ENCODE peak calls at places on chromosome 13, in ten cellular contexts. One of them, this sample, is unnamed.

GRCh38 chr13:30652746-30653145 is 35.0 kb downstream of the USPL1 start:
- DNase-seq in H54: no peak
- DNase-seq in EH: no peak
- DNase-seq in small intestine: no peak
- DNase-seq in stimulated activated CD8-positive, alpha-beta memory T cell treated with anti-CD3 and anti-CD28 coated beads, Interleukin-4, amount 100 ng/mL, for 48 hours: no peak
- DNase-seq in caudate nucleus: no peak
- DNase-seq in GDM1: no peak
- DNase-seq in memory B cell: no peak
- DNase-seq in left ventricle myocardium inferior: no peak
- DNase-seq in SHP77 treated with DMSO at 0.1 percent for 48 hours: no peak
- DNase-seq in this sample: no peak

GRCh38 chr13:20713751-20714150 is 10.3 kb downstream of the IL17D start:
- DNase-seq in caudate nucleus: no peak
- DNase-seq in stimulated activated CD8-positive, alpha-beta memory T cell treated with anti-CD3 and anti-CD28 coated beads, Interleukin-4, amount 100 ng/mL, for 48 hours: no peak
- DNase-seq in H54: peak; percentile 53
- DNase-seq in EH: peak; percentile 85
- DNase-seq in left ventricle myocardium inferior: no peak
- DNase-seq in memory B cell: no peak
- DNase-seq in GDM1: peak; percentile 15
- DNase-seq in small intestine: no peak
- DNase-seq in SHP77 treated with DMSO at 0.1 percent for 48 hours: no peak
- DNase-seq in this sample: peak; percentile 61

GRCh38 chr13:109699628-109700071 is 86.7 kb downstream of the IRS2 start:
- DNase-seq in EH: no peak
- DNase-seq in memory B cell: no peak
- DNase-seq in GDM1: no peak
- DNase-seq in H54: no peak
- DNase-seq in SHP77 treated with DMSO at 0.1 percent for 48 hours: no peak
- DNase-seq in small intestine: peak; percentile 25
- DNase-seq in stimulated activated CD8-positive, alpha-beta memory T cell treated with anti-CD3 and anti-CD28 coated beads, Interleukin-4, amount 100 ng/mL, for 48 hours: no peak
- DNase-seq in left ventricle myocardium inferior: no peak
- DNase-seq in caudate nucleus: no peak
- DNase-seq in this sample: no peak

GRCh38 chr13:25249001-25249543 is 38.2 kb downstream of the MTMR6 start:
- DNase-seq in H54: no peak
- DNase-seq in GDM1: no peak
- DNase-seq in small intestine: peak; percentile 4
- DNase-seq in left ventricle myocardium inferior: no peak
- DNase-seq in caudate nucleus: peak; percentile 41
- DNase-seq in stimulated activated CD8-positive, alpha-beta memory T cell treated with anti-CD3 and anti-CD28 coated beads, Interleukin-4, amount 100 ng/mL, for 48 hours: no peak
- DNase-seq in SHP77 treated with DMSO at 0.1 percent for 48 hours: no peak
- DNase-seq in memory B cell: no peak
- DNase-seq in EH: peak; percentile 45
- DNase-seq in this sample: peak; percentile 10

GRCh38 chr13:53783466-53783865 is 754.9 kb downstream of the OLFM4 start:
- DNase-seq in memory B cell: no peak
- DNase-seq in H54: no peak
- DNase-seq in stimulated activated CD8-positive, alpha-beta memory T cell treated with anti-CD3 and anti-CD28 coated beads, Interleukin-4, amount 100 ng/mL, for 48 hours: no peak
- DNase-seq in small intestine: peak; percentile 36
- DNase-seq in caudate nucleus: no peak
- DNase-seq in GDM1: no peak
- DNase-seq in left ventricle myocardium inferior: no peak
- DNase-seq in EH: no peak
- DNase-seq in SHP77 treated with DMSO at 0.1 percent for 48 hours: peak; percentile 75
- DNase-seq in this sample: no peak

GRCh38 chr13:25455146-25455545 is 83.4 kb downstream of the ATP8A2 start:
- DNase-seq in memory B cell: no peak
- DNase-seq in caudate nucleus: no peak
- DNase-seq in GDM1: no peak
- DNase-seq in stimulated activated CD8-positive, alpha-beta memory T cell treated with anti-CD3 and anti-CD28 coated beads, Interleukin-4, amount 100 ng/mL, for 48 hours: no peak
- DNase-seq in EH: peak; percentile 1
- DNase-seq in left ventricle myocardium inferior: no peak
- DNase-seq in H54: no peak
- DNase-seq in SHP77 treated with DMSO at 0.1 percent for 48 hours: no peak
- DNase-seq in small intestine: no peak
- DNase-seq in this sample: no peak

GRCh38 chr13:43584711-43585110 is 202.1 kb downstream of the ENOX1 start:
- DNase-seq in left ventricle myocardium inferior: no peak
- DNase-seq in small intestine: no peak
- DNase-seq in H54: no peak
- DNase-seq in caudate nucleus: no peak
- DNase-seq in memory B cell: no peak
- DNase-seq in stimulated activated CD8-positive, alpha-beta memory T cell treated with anti-CD3 and anti-CD28 coated beads, Interleukin-4, amount 100 ng/mL, for 48 hours: no peak
- DNase-seq in GDM1: no peak
- DNase-seq in EH: no peak
- DNase-seq in SHP77 treated with DMSO at 0.1 percent for 48 hours: no peak
- DNase-seq in this sample: no peak

GRCh38 chr13:84933797-84934196 is 865.4 kb downstream of the SLITRK6 start:
- DNase-seq in left ventricle myocardium inferior: no peak
- DNase-seq in memory B cell: no peak
- DNase-seq in stimulated activated CD8-positive, alpha-beta memory T cell treated with anti-CD3 and anti-CD28 coated beads, Interleukin-4, amount 100 ng/mL, for 48 hours: no peak
- DNase-seq in EH: no peak
- DNase-seq in GDM1: no peak
- DNase-seq in small intestine: no peak
- DNase-seq in SHP77 treated with DMSO at 0.1 percent for 48 hours: peak; percentile 63
- DNase-seq in caudate nucleus: no peak
- DNase-seq in H54: no peak
- DNase-seq in this sample: no peak

GRCh38 chr13:61453121-61453520 is 37.5 kb upstream of the PCDH20 start:
- DNase-seq in EH: no peak
- DNase-seq in left ventricle myocardium inferior: no peak
- DNase-seq in memory B cell: no peak
- DNase-seq in GDM1: no peak
- DNase-seq in small intestine: no peak
- DNase-seq in H54: no peak
- DNase-seq in stimulated activated CD8-positive, alpha-beta memory T cell treated with anti-CD3 and anti-CD28 coated beads, Interleukin-4, amount 100 ng/mL, for 48 hours: no peak
- DNase-seq in SHP77 treated with DMSO at 0.1 percent for 48 hours: no peak
- DNase-seq in caudate nucleus: no peak
- DNase-seq in this sample: no peak

GRCh38 chr13:110915874-110916670 is 1.2 kb upstream of the ANKRD10 start:
- DNase-seq in H54: no peak
- DNase-seq in GDM1: no peak
- DNase-seq in small intestine: peak; percentile 7
- DNase-seq in SHP77 treated with DMSO at 0.1 percent for 48 hours: peak; percentile 50
- DNase-seq in memory B cell: no peak
- DNase-seq in EH: peak; percentile 79
- DNase-seq in caudate nucleus: no peak
- DNase-seq in left ventricle myocardium inferior: no peak
- DNase-seq in stimulated activated CD8-positive, alpha-beta memory T cell treated with anti-CD3 and anti-CD28 coated beads, Interleukin-4, amount 100 ng/mL, for 48 hours: no peak
- DNase-seq in this sample: peak; percentile 47

GRCh38 chr13:38395505-38395803 is 45.8 kb downstream of the UFM1 start:
- DNase-seq in small intestine: no peak
- DNase-seq in caudate nucleus: no peak
- DNase-seq in H54: no peak
- DNase-seq in SHP77 treated with DMSO at 0.1 percent for 48 hours: no peak
- DNase-seq in EH: no peak
- DNase-seq in left ventricle myocardium inferior: no peak
- DNase-seq in stimulated activated CD8-positive, alpha-beta memory T cell treated with anti-CD3 and anti-CD28 coated beads, Interleukin-4, amount 100 ng/mL, for 48 hours: no peak
- DNase-seq in GDM1: no peak
- DNase-seq in memory B cell: no peak
- DNase-seq in this sample: no peak

GRCh38 chr13:99275093-99275469 is 16.9 kb upstream of the GPR18 start:
- DNase-seq in left ventricle myocardium inferior: no peak
- DNase-seq in memory B cell: no peak
- DNase-seq in H54: peak; percentile 23
- DNase-seq in caudate nucleus: no peak
- DNase-seq in EH: peak; percentile 66
- DNase-seq in stimulated activated CD8-positive, alpha-beta memory T cell treated with anti-CD3 and anti-CD28 coated beads, Interleukin-4, amount 100 ng/mL, for 48 hours: peak; percentile 55
- DNase-seq in small intestine: peak; percentile 42
- DNase-seq in SHP77 treated with DMSO at 0.1 percent for 48 hours: no peak
- DNase-seq in GDM1: peak; percentile 32
- DNase-seq in this sample: peak; percentile 13

GRCh38 chr13:95083758-95084157 is 217.5 kb downstream of the ABCC4 start:
- DNase-seq in SHP77 treated with DMSO at 0.1 percent for 48 hours: no peak
- DNase-seq in memory B cell: no peak
- DNase-seq in EH: peak; percentile 88
- DNase-seq in stimulated activated CD8-positive, alpha-beta memory T cell treated with anti-CD3 and anti-CD28 coated beads, Interleukin-4, amount 100 ng/mL, for 48 hours: no peak
- DNase-seq in small intestine: no peak
- DNase-seq in caudate nucleus: no peak
- DNase-seq in GDM1: no peak
- DNase-seq in left ventricle myocardium inferior: no peak
- DNase-seq in H54: peak; percentile 44
- DNase-seq in this sample: peak; percentile 86

GRCh38 chr13:32515246-32515645 is 23.3 kb downstream of the N4BP2L2 start:
- DNase-seq in memory B cell: no peak
- DNase-seq in EH: no peak
- DNase-seq in stimulated activated CD8-positive, alpha-beta memory T cell treated with anti-CD3 and anti-CD28 coated beads, Interleukin-4, amount 100 ng/mL, for 48 hours: no peak
- DNase-seq in GDM1: no peak
- DNase-seq in H54: no peak
- DNase-seq in caudate nucleus: no peak
- DNase-seq in small intestine: no peak
- DNase-seq in left ventricle myocardium inferior: no peak
- DNase-seq in SHP77 treated with DMSO at 0.1 percent for 48 hours: no peak
- DNase-seq in this sample: no peak

GRCh38 chr13:25980255-25980654 is 71.6 kb downstream of the SHISA2 start:
- DNase-seq in stimulated activated CD8-positive, alpha-beta memory T cell treated with anti-CD3 and anti-CD28 coated beads, Interleukin-4, amount 100 ng/mL, for 48 hours: no peak
- DNase-seq in left ventricle myocardium inferior: no peak
- DNase-seq in memory B cell: no peak
- DNase-seq in GDM1: no peak
- DNase-seq in caudate nucleus: no peak
- DNase-seq in H54: no peak
- DNase-seq in EH: peak; percentile 38
- DNase-seq in small intestine: no peak
- DNase-seq in SHP77 treated with DMSO at 0.1 percent for 48 hours: no peak
- DNase-seq in this sample: peak; percentile 59

GRCh38 chr13:25170554-25171107 is 1.5 kb downstream of the AMER2 start:
- DNase-seq in memory B cell: no peak
- DNase-seq in EH: no peak
- DNase-seq in small intestine: no peak
- DNase-seq in H54: no peak
- DNase-seq in stimulated activated CD8-positive, alpha-beta memory T cell treated with anti-CD3 and anti-CD28 coated beads, Interleukin-4, amount 100 ng/mL, for 48 hours: no peak
- DNase-seq in caudate nucleus: peak; percentile 78
- DNase-seq in GDM1: no peak
- DNase-seq in left ventricle myocardium inferior: no peak
- DNase-seq in SHP77 treated with DMSO at 0.1 percent for 48 hours: no peak
- DNase-seq in this sample: peak; percentile 11

GRCh38 chr13:76286178-76286577 is 600.0 kb downstream of the KCTD12 start:
- DNase-seq in EH: peak; percentile 61
- DNase-seq in small intestine: no peak
- DNase-seq in memory B cell: no peak
- DNase-seq in stimulated activated CD8-positive, alpha-beta memory T cell treated with anti-CD3 and anti-CD28 coated beads, Interleukin-4, amount 100 ng/mL, for 48 hours: no peak
- DNase-seq in SHP77 treated with DMSO at 0.1 percent for 48 hours: no peak
- DNase-seq in caudate nucleus: no peak
- DNase-seq in GDM1: no peak
- DNase-seq in left ventricle myocardium inferior: no peak
- DNase-seq in H54: no peak
- DNase-seq in this sample: no peak

GRCh38 chr13:28679628-28680027 is 20.7 kb downstream of the POMP start:
- DNase-seq in EH: peak; percentile 41
- DNase-seq in left ventricle myocardium inferior: no peak
- DNase-seq in stimulated activated CD8-positive, alpha-beta memory T cell treated with anti-CD3 and anti-CD28 coated beads, Interleukin-4, amount 100 ng/mL, for 48 hours: no peak
- DNase-seq in caudate nucleus: no peak
- DNase-seq in memory B cell: no peak
- DNase-seq in SHP77 treated with DMSO at 0.1 percent for 48 hours: no peak
- DNase-seq in GDM1: no peak
- DNase-seq in H54: no peak
- DNase-seq in small intestine: peak; percentile 37
- DNase-seq in this sample: peak; percentile 52

GRCh38 chr13:112083971-112084370 is 17.0 kb downstream of the SOX1 start:
- DNase-seq in left ventricle myocardium inferior: no peak
- DNase-seq in EH: no peak
- DNase-seq in memory B cell: no peak
- DNase-seq in H54: no peak
- DNase-seq in small intestine: no peak
- DNase-seq in stimulated activated CD8-positive, alpha-beta memory T cell treated with anti-CD3 and anti-CD28 coated beads, Interleukin-4, amount 100 ng/mL, for 48 hours: no peak
- DNase-seq in GDM1: no peak
- DNase-seq in caudate nucleus: no peak
- DNase-seq in SHP77 treated with DMSO at 0.1 percent for 48 hours: no peak
- DNase-seq in this sample: no peak

GRCh38 chr13:37127706-37128241 is 22.3 kb upstream of the CSNK1A1L start:
- DNase-seq in small intestine: no peak
- DNase-seq in SHP77 treated with DMSO at 0.1 percent for 48 hours: no peak
- DNase-seq in caudate nucleus: peak; percentile 7
- DNase-seq in memory B cell: no peak
- DNase-seq in GDM1: no peak
- DNase-seq in EH: peak; percentile 86
- DNase-seq in stimulated activated CD8-positive, alpha-beta memory T cell treated with anti-CD3 and anti-CD28 coated beads, Interleukin-4, amount 100 ng/mL, for 48 hours: no peak
- DNase-seq in H54: no peak
- DNase-seq in left ventricle myocardium inferior: no peak
- DNase-seq in this sample: peak; percentile 95

GRCh38 chr13:31940076-31940475 is 91.5 kb upstream of the FRY start:
- DNase-seq in GDM1: no peak
- DNase-seq in EH: no peak
- DNase-seq in SHP77 treated with DMSO at 0.1 percent for 48 hours: no peak
- DNase-seq in H54: no peak
- DNase-seq in left ventricle myocardium inferior: no peak
- DNase-seq in stimulated activated CD8-positive, alpha-beta memory T cell treated with anti-CD3 and anti-CD28 coated beads, Interleukin-4, amount 100 ng/mL, for 48 hours: no peak
- DNase-seq in memory B cell: no peak
- DNase-seq in small intestine: no peak
- DNase-seq in caudate nucleus: no peak
- DNase-seq in this sample: no peak

GRCh38 chr13:75514080-75515040 is 23.3 kb downstream of the COMMD6 start:
- DNase-seq in left ventricle myocardium inferior: no peak
- DNase-seq in memory B cell: no peak
- DNase-seq in H54: no peak
- DNase-seq in stimulated activated CD8-positive, alpha-beta memory T cell treated with anti-CD3 and anti-CD28 coated beads, Interleukin-4, amount 100 ng/mL, for 48 hours: no peak
- DNase-seq in caudate nucleus: no peak
- DNase-seq in SHP77 treated with DMSO at 0.1 percent for 48 hours: no peak
- DNase-seq in GDM1: peak; percentile 44
- DNase-seq in EH: peak; percentile 69
- DNase-seq in small intestine: no peak
- DNase-seq in this sample: no peak

GRCh38 chr13:33787051-33787591 is 30.8 kb upstream of the RFC3 start:
- DNase-seq in memory B cell: no peak
- DNase-seq in small intestine: peak; percentile 15
- DNase-seq in EH: peak; percentile 54
- DNase-seq in left ventricle myocardium inferior: no peak
- DNase-seq in SHP77 treated with DMSO at 0.1 percent for 48 hours: no peak
- DNase-seq in GDM1: peak; percentile 21
- DNase-seq in H54: no peak
- DNase-seq in stimulated activated CD8-positive, alpha-beta memory T cell treated with anti-CD3 and anti-CD28 coated beads, Interleukin-4, amount 100 ng/mL, for 48 hours: no peak
- DNase-seq in caudate nucleus: no peak
- DNase-seq in this sample: no peak

GRCh38 chr13:33307820-33308219 is 22.3 kb upstream of the STARD13 start:
- DNase-seq in memory B cell: no peak
- DNase-seq in caudate nucleus: no peak
- DNase-seq in small intestine: no peak
- DNase-seq in H54: no peak
- DNase-seq in left ventricle myocardium inferior: no peak
- DNase-seq in stimulated activated CD8-positive, alpha-beta memory T cell treated with anti-CD3 and anti-CD28 coated beads, Interleukin-4, amount 100 ng/mL, for 48 hours: no peak
- DNase-seq in SHP77 treated with DMSO at 0.1 percent for 48 hours: no peak
- DNase-seq in GDM1: no peak
- DNase-seq in EH: peak; percentile 49
- DNase-seq in this sample: peak; percentile 11

GRCh38 chr13:52034616-52035226 is 10.2 kb downstream of the UTP14C start:
- DNase-seq in memory B cell: no peak
- DNase-seq in small intestine: no peak
- DNase-seq in EH: peak; percentile 20
- DNase-seq in SHP77 treated with DMSO at 0.1 percent for 48 hours: no peak
- DNase-seq in H54: no peak
- DNase-seq in caudate nucleus: no peak
- DNase-seq in left ventricle myocardium inferior: no peak
- DNase-seq in stimulated activated CD8-positive, alpha-beta memory T cell treated with anti-CD3 and anti-CD28 coated beads, Interleukin-4, amount 100 ng/mL, for 48 hours: no peak
- DNase-seq in GDM1: no peak
- DNase-seq in this sample: no peak

GRCh38 chr13:52891685-52892084 is 43.2 kb upstream of the PCDH8 start:
- DNase-seq in GDM1: no peak
- DNase-seq in caudate nucleus: no peak
- DNase-seq in H54: no peak
- DNase-seq in SHP77 treated with DMSO at 0.1 percent for 48 hours: no peak
- DNase-seq in EH: no peak
- DNase-seq in left ventricle myocardium inferior: no peak
- DNase-seq in small intestine: no peak
- DNase-seq in stimulated activated CD8-positive, alpha-beta memory T cell treated with anti-CD3 and anti-CD28 coated beads, Interleukin-4, amount 100 ng/mL, for 48 hours: no peak
- DNase-seq in memory B cell: no peak
- DNase-seq in this sample: no peak

GRCh38 chr13:113802090-113802531 is 43.1 kb downstream of the TMEM255B start:
- DNase-seq in stimulated activated CD8-positive, alpha-beta memory T cell treated with anti-CD3 and anti-CD28 coated beads, Interleukin-4, amount 100 ng/mL, for 48 hours: no peak
- DNase-seq in EH: peak; percentile 75
- DNase-seq in caudate nucleus: no peak
- DNase-seq in small intestine: no peak
- DNase-seq in H54: peak; percentile 87
- DNase-seq in SHP77 treated with DMSO at 0.1 percent for 48 hours: no peak
- DNase-seq in GDM1: no peak
- DNase-seq in left ventricle myocardium inferior: peak; percentile 61
- DNase-seq in memory B cell: no peak
- DNase-seq in this sample: no peak

GRCh38 chr13:40432018-40432978 is 234.1 kb downstream of the FOXO1 start:
- DNase-seq in GDM1: no peak
- DNase-seq in caudate nucleus: no peak
- DNase-seq in EH: no peak
- DNase-seq in stimulated activated CD8-positive, alpha-beta memory T cell treated with anti-CD3 and anti-CD28 coated beads, Interleukin-4, amount 100 ng/mL, for 48 hours: no peak
- DNase-seq in left ventricle myocardium inferior: no peak
- DNase-seq in SHP77 treated with DMSO at 0.1 percent for 48 hours: no peak
- DNase-seq in small intestine: peak; percentile 40
- DNase-seq in memory B cell: peak; percentile 23
- DNase-seq in H54: no peak
- DNase-seq in this sample: no peak